ENCODE peak calls at places on chromosomes 16 and 17, in five cellular contexts. One of them, this sample, is unnamed.

GRCh38 chr17:55068862-55069771 is 100.6 kb downstream of the STXBP4 start:
- DNase-seq in neuronal stem cell: no peak
- DNase-seq in heart left ventricle: no peak
- DNase-seq in left ventricle myocardium inferior: no peak
- DNase-seq in right lobe of liver: no peak
- DNase-seq in this sample: no peak

GRCh38 chr17:14201595-14201994 is 35.1 kb downstream of the CDRT15 start:
- DNase-seq in left ventricle myocardium inferior: no peak
- DNase-seq in right lobe of liver: no peak
- DNase-seq in heart left ventricle: no peak
- DNase-seq in neuronal stem cell: no peak
- DNase-seq in this sample: no peak

GRCh38 chr17:44219636-44220210 is at the start of gene UBTF:
- DNase-seq in heart left ventricle: peak; percentile 80
- DNase-seq in right lobe of liver: peak; percentile 73
- DNase-seq in neuronal stem cell: peak; percentile 70
- DNase-seq in left ventricle myocardium inferior: peak; percentile 80
- DNase-seq in this sample: peak; percentile 76

GRCh38 chr17:56499799-56500388 is 93.6 kb upstream of the NOG start:
- DNase-seq in heart left ventricle: no peak
- DNase-seq in right lobe of liver: no peak
- DNase-seq in neuronal stem cell: no peak
- DNase-seq in left ventricle myocardium inferior: no peak
- DNase-seq in this sample: no peak

GRCh38 chr16:13961099-13961811 is 41.3 kb downstream of the ERCC4 start:
- DNase-seq in right lobe of liver: no peak
- DNase-seq in neuronal stem cell: no peak
- DNase-seq in left ventricle myocardium inferior: no peak
- DNase-seq in heart left ventricle: no peak
- DNase-seq in this sample: no peak

GRCh38 chr17:17951524-17951923 is 20.7 kb downstream of the TOM1L2 start:
- DNase-seq in neuronal stem cell: no peak
- DNase-seq in left ventricle myocardium inferior: no peak
- DNase-seq in right lobe of liver: no peak
- DNase-seq in heart left ventricle: no peak
- DNase-seq in this sample: no peak

GRCh38 chr17:9517396-9517795 is 58.2 kb downstream of the STX8 start:
- DNase-seq in left ventricle myocardium inferior: no peak
- DNase-seq in right lobe of liver: no peak
- DNase-seq in neuronal stem cell: no peak
- DNase-seq in heart left ventricle: no peak
- DNase-seq in this sample: no peak

GRCh38 chr16:78045865-78046581 is 23.7 kb downstream of the CLEC3A start:
- DNase-seq in left ventricle myocardium inferior: peak; percentile 60
- DNase-seq in heart left ventricle: peak; percentile 75
- DNase-seq in right lobe of liver: peak; percentile 65
- DNase-seq in neuronal stem cell: peak; percentile 85
- DNase-seq in this sample: peak; percentile 18

GRCh38 chr16:82432261-82432660 is 194.5 kb upstream of the CDH13 start:
- DNase-seq in neuronal stem cell: no peak
- DNase-seq in left ventricle myocardium inferior: no peak
- DNase-seq in heart left ventricle: no peak
- DNase-seq in right lobe of liver: no peak
- DNase-seq in this sample: no peak

GRCh38 chr17:72125742-72126141 is 4.9 kb downstream of the SOX9 start:
- DNase-seq in left ventricle myocardium inferior: no peak
- DNase-seq in neuronal stem cell: no peak
- DNase-seq in heart left ventricle: no peak
- DNase-seq in right lobe of liver: no peak
- DNase-seq in this sample: no peak

GRCh38 chr17:39742126-39742855 is 4.6 kb downstream of the GRB7 start:
- DNase-seq in neuronal stem cell: no peak
- DNase-seq in right lobe of liver: no peak
- DNase-seq in heart left ventricle: no peak
- DNase-seq in left ventricle myocardium inferior: no peak
- DNase-seq in this sample: no peak

GRCh38 chr16:10979717-10980601 is 35.6 kb downstream of the CLEC16A start:
- DNase-seq in left ventricle myocardium inferior: no peak
- DNase-seq in heart left ventricle: peak; percentile 33
- DNase-seq in right lobe of liver: peak; percentile 84
- DNase-seq in neuronal stem cell: no peak
- DNase-seq in this sample: peak; percentile 78

GRCh38 chr17:19237389-19238166 is 412 bp downstream of the EPN2 start:
- DNase-seq in heart left ventricle: peak; percentile 46
- DNase-seq in left ventricle myocardium inferior: peak; percentile 37
- DNase-seq in right lobe of liver: peak; percentile 65
- DNase-seq in neuronal stem cell: peak; percentile 45
- DNase-seq in this sample: no peak

GRCh38 chr17:20952183-20952582 is 90.6 kb downstream of the USP22 start:
- DNase-seq in heart left ventricle: no peak
- DNase-seq in neuronal stem cell: no peak
- DNase-seq in left ventricle myocardium inferior: no peak
- DNase-seq in right lobe of liver: no peak
- DNase-seq in this sample: no peak

GRCh38 chr17:42750730-42751356 is 6.0 kb upstream of the EZH1 start:
- DNase-seq in heart left ventricle: no peak
- DNase-seq in neuronal stem cell: no peak
- DNase-seq in right lobe of liver: no peak
- DNase-seq in left ventricle myocardium inferior: no peak
- DNase-seq in this sample: no peak

GRCh38 chr17:43312011-43312410 is 78.2 kb upstream of the RNU2-1 start:
- DNase-seq in heart left ventricle: no peak
- DNase-seq in left ventricle myocardium inferior: no peak
- DNase-seq in neuronal stem cell: no peak
- DNase-seq in right lobe of liver: no peak
- DNase-seq in this sample: no peak

GRCh38 chr16:31427441-31428276 is 501 bp downstream of the COX6A2 start:
- DNase-seq in right lobe of liver: peak; percentile 66
- DNase-seq in heart left ventricle: peak; percentile 80
- DNase-seq in neuronal stem cell: no peak
- DNase-seq in left ventricle myocardium inferior: peak; percentile 70
- DNase-seq in this sample: peak; percentile 69

GRCh38 chr17:72393553-72393952 is 272.7 kb downstream of the SOX9 start:
- DNase-seq in neuronal stem cell: no peak
- DNase-seq in heart left ventricle: no peak
- DNase-seq in right lobe of liver: no peak
- DNase-seq in left ventricle myocardium inferior: no peak
- DNase-seq in this sample: no peak

GRCh38 chr17:81566461-81567126 is 14.4 kb upstream of the FAAP100 start:
- DNase-seq in neuronal stem cell: no peak
- DNase-seq in heart left ventricle: peak; percentile 83
- DNase-seq in left ventricle myocardium inferior: peak; percentile 61
- DNase-seq in right lobe of liver: peak; percentile 74
- DNase-seq in this sample: peak; percentile 80

GRCh38 chr17:10120113-10120485 is 78.3 kb downstream of the GAS7 start:
- DNase-seq in heart left ventricle: no peak
- DNase-seq in left ventricle myocardium inferior: no peak
- DNase-seq in right lobe of liver: no peak
- DNase-seq in neuronal stem cell: no peak
- DNase-seq in this sample: no peak

GRCh38 chr16:1763521-1764511 is 7.5 kb downstream of the NME3 start:
- DNase-seq in left ventricle myocardium inferior: no peak
- DNase-seq in right lobe of liver: no peak
- DNase-seq in heart left ventricle: no peak
- DNase-seq in neuronal stem cell: peak; percentile 46
- DNase-seq in this sample: no peak

GRCh38 chr16:30748634-30749445 is 615 bp downstream of the PHKG2 start:
- DNase-seq in heart left ventricle: peak; percentile 58
- DNase-seq in neuronal stem cell: peak; percentile 17
- DNase-seq in right lobe of liver: peak; percentile 69
- DNase-seq in left ventricle myocardium inferior: no peak
- DNase-seq in this sample: peak; percentile 47

GRCh38 chr17:28227278-28228108 is 91.5 kb upstream of the TMEM97 start:
- DNase-seq in left ventricle myocardium inferior: no peak
- DNase-seq in neuronal stem cell: peak; percentile 92
- DNase-seq in heart left ventricle: no peak
- DNase-seq in right lobe of liver: peak; percentile 71
- DNase-seq in this sample: no peak

GRCh38 chr17:337022-337420 is 15.6 kb downstream of the RPH3AL start:
- DNase-seq in left ventricle myocardium inferior: no peak
- DNase-seq in right lobe of liver: no peak
- DNase-seq in heart left ventricle: no peak
- DNase-seq in neuronal stem cell: no peak
- DNase-seq in this sample: no peak

GRCh38 chr16:88303890-88304819 is 78.6 kb upstream of the ZNF469 start:
- DNase-seq in left ventricle myocardium inferior: no peak
- DNase-seq in heart left ventricle: peak; percentile 59
- DNase-seq in neuronal stem cell: no peak
- DNase-seq in right lobe of liver: peak; percentile 26
- DNase-seq in this sample: peak; percentile 75

GRCh38 chr17:1989135-1989534 is 36.0 kb downstream of the RTN4RL1 start:
- DNase-seq in neuronal stem cell: no peak
- DNase-seq in left ventricle myocardium inferior: no peak
- DNase-seq in right lobe of liver: no peak
- DNase-seq in heart left ventricle: no peak
- DNase-seq in this sample: peak; percentile 39

GRCh38 chr17:15399443-15399842 is 58.0 kb upstream of the TEKT3 start:
- DNase-seq in left ventricle myocardium inferior: no peak
- DNase-seq in right lobe of liver: no peak
- DNase-seq in neuronal stem cell: no peak
- DNase-seq in heart left ventricle: no peak
- DNase-seq in this sample: no peak

GRCh38 chr16:53714080-53715050 is 10.4 kb downstream of the FTO start:
- DNase-seq in heart left ventricle: no peak
- DNase-seq in right lobe of liver: no peak
- DNase-seq in left ventricle myocardium inferior: no peak
- DNase-seq in neuronal stem cell: no peak
- DNase-seq in this sample: peak; percentile 33

GRCh38 chr17:6261496-6261895 is 173.4 kb downstream of the AIPL1 start:
- DNase-seq in heart left ventricle: no peak
- DNase-seq in left ventricle myocardium inferior: no peak
- DNase-seq in right lobe of liver: no peak
- DNase-seq in neuronal stem cell: no peak
- DNase-seq in this sample: no peak

GRCh38 chr16:80540516-80541305 is at the start of gene DYNLRB2:
- DNase-seq in heart left ventricle: peak; percentile 96
- DNase-seq in left ventricle myocardium inferior: peak; percentile 93
- DNase-seq in right lobe of liver: peak; percentile 95
- DNase-seq in neuronal stem cell: peak; percentile 80
- DNase-seq in this sample: peak; percentile 91

GRCh38 chr16:80544326-80544725 is 3.5 kb downstream of the DYNLRB2 start:
- DNase-seq in right lobe of liver: no peak
- DNase-seq in neuronal stem cell: no peak
- DNase-seq in left ventricle myocardium inferior: no peak
- DNase-seq in heart left ventricle: no peak
- DNase-seq in this sample: no peak

GRCh38 chr16:80541306-80541694 is 507 bp downstream of the DYNLRB2 start:
- DNase-seq in left ventricle myocardium inferior: no peak
- DNase-seq in neuronal stem cell: no peak
- DNase-seq in right lobe of liver: no peak
- DNase-seq in heart left ventricle: no peak
- DNase-seq in this sample: no peak

GRCh38 chr16:80546249-80546648 is 5.5 kb downstream of the DYNLRB2 start:
- DNase-seq in neuronal stem cell: no peak
- DNase-seq in right lobe of liver: no peak
- DNase-seq in left ventricle myocardium inferior: no peak
- DNase-seq in heart left ventricle: no peak
- DNase-seq in this sample: no peak

GRCh38 chr16:80543162-80543561 is 2.4 kb downstream of the DYNLRB2 start:
- DNase-seq in neuronal stem cell: no peak
- DNase-seq in heart left ventricle: no peak
- DNase-seq in left ventricle myocardium inferior: no peak
- DNase-seq in right lobe of liver: no peak
- DNase-seq in this sample: no peak
- H3K4me1 ChIP-seq in neuronal stem cell: peaks cover 3% of the 10 kb centered on the region
- H3K4me1 ChIP-seq in heart left ventricle: no peaks in the 10 kb centered on the region
- H3K4me1 ChIP-seq in left ventricle myocardium inferior: peaks cover 14% of the 10 kb centered on the region
- H3K4me1 ChIP-seq in right lobe of liver: peaks cover 15% of the 10 kb centered on the region
- H3K4me1 ChIP-seq in this sample: no peaks in the 10 kb centered on the region

DNA sequence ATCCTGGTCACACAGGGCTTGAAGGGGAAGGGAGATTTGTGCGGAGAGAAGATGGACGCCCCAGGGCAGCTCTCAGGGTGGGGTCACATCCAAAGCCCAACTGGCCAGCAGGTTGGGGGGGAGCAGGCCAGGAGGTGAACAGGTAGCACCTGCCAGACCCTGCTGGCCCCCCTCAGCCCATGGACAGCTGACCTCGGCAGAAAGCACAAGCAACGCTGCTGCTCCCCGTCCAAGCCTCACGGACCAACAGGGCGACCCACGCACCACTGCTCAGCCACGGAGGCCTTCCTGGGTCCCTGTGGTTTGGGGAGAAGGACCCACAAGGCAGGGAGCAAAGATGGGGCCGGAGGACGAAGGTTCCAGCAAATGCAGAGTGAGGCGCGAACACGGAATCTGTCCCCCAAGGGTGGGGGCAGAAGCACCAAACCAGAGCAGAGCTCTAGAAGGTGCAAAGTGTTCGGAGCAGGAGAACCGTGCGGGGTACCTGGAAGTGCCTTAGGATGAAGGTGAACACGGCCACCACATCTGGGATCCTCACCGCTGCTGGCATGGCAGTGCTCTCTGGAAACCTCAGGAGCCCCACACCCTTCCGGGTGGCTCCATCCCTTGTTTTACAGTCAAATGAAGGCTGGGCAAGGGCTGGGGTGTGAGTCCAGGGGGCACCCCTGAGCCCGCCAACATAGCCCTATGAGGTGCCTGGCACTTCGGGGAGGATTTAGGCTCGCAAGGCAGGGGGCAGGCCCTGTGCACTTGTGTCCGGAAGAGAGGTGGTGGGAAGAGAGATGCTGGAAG is 17.9 kb downstream of the CEP295NL start:
- DNase-seq in neuronal stem cell: no peak
- DNase-seq in heart left ventricle: no peak
- DNase-seq in left ventricle myocardium inferior: no peak
- DNase-seq in right lobe of liver: no peak
- DNase-seq in this sample: no peak
- H3K4me1 ChIP-seq in neuronal stem cell: peaks cover 37% of the 10 kb centered on the region
- H3K4me1 ChIP-seq in heart left ventricle: peaks cover 66% of the 10 kb centered on the region
- H3K4me1 ChIP-seq in left ventricle myocardium inferior: peaks cover 85% of the 10 kb centered on the region
- H3K4me1 ChIP-seq in right lobe of liver: peaks cover 8% of the 10 kb centered on the region
- H3K4me1 ChIP-seq in this sample: peaks cover 20% of the 10 kb centered on the region

GRCh38 chr17:67443931-67444597 is 67.0 kb downstream of the PITPNC1 start:
- DNase-seq in left ventricle myocardium inferior: no peak
- DNase-seq in right lobe of liver: no peak
- DNase-seq in neuronal stem cell: no peak
- DNase-seq in heart left ventricle: no peak
- DNase-seq in this sample: peak; percentile 35
- H3K4me1 ChIP-seq in left ventricle myocardium inferior: peaks cover 69% of the 10 kb centered on the region
- H3K4me1 ChIP-seq in right lobe of liver: peaks cover 3% of the 10 kb centered on the region
- H3K4me1 ChIP-seq in neuronal stem cell: peaks cover 14% of the 10 kb centered on the region
- H3K4me1 ChIP-seq in heart left ventricle: peaks cover 14% of the 10 kb centered on the region
- H3K4me1 ChIP-seq in this sample: no peaks in the 10 kb centered on the region

GRCh38 chr17:77428901-77429734 is 288.3 kb downstream of the SEC14L1 start:
- DNase-seq in neuronal stem cell: no peak
- DNase-seq in right lobe of liver: no peak
- DNase-seq in left ventricle myocardium inferior: no peak
- DNase-seq in heart left ventricle: peak; percentile 62
- DNase-seq in this sample: no peak

GRCh38 chr17:77428020-77428781 is 287.4 kb downstream of the SEC14L1 start:
- DNase-seq in right lobe of liver: no peak
- DNase-seq in neuronal stem cell: no peak
- DNase-seq in heart left ventricle: peak; percentile 57
- DNase-seq in left ventricle myocardium inferior: no peak
- DNase-seq in this sample: no peak

GRCh38 chr17:77427471-77427991 is 286.8 kb downstream of the SEC14L1 start:
- DNase-seq in right lobe of liver: peak; percentile 64
- DNase-seq in left ventricle myocardium inferior: peak; percentile 66
- DNase-seq in heart left ventricle: peak; percentile 80
- DNase-seq in neuronal stem cell: no peak
- DNase-seq in this sample: peak; percentile 90

GRCh38 chr17:77429985-77430752 is 289.4 kb downstream of the SEC14L1 start:
- DNase-seq in right lobe of liver: peak; percentile 88
- DNase-seq in heart left ventricle: peak; percentile 95
- DNase-seq in neuronal stem cell: peak; percentile 84
- DNase-seq in left ventricle myocardium inferior: peak; percentile 91
- DNase-seq in this sample: peak; percentile 98

GRCh38 chr17:77429735-77429984 is 288.9 kb downstream of the SEC14L1 start:
- DNase-seq in right lobe of liver: no peak
- DNase-seq in neuronal stem cell: no peak
- DNase-seq in heart left ventricle: no peak
- DNase-seq in left ventricle myocardium inferior: no peak
- DNase-seq in this sample: no peak
- H3K4me1 ChIP-seq in right lobe of liver: peaks cover 65% of the 10 kb centered on the region
- H3K4me1 ChIP-seq in neuronal stem cell: peaks cover 50% of the 10 kb centered on the region
- H3K4me1 ChIP-seq in heart left ventricle: peaks cover 85% of the 10 kb centered on the region
- H3K4me1 ChIP-seq in left ventricle myocardium inferior: peaks cover 98% of the 10 kb centered on the region
- H3K4me1 ChIP-seq in this sample: peaks cover 70% of the 10 kb centered on the region

This sample was measured in uterus.